ENCODE peak calls at places on chromosomes 5 and 9, in eight cellular contexts. One of them, this sample, is unnamed.

GRCh38 chr5:43161244-43161643 is 30.8 kb upstream of the NIM1K start:
- DNase-seq in SW480: no peak
- DNase-seq in RPMI8226: no peak
- DNase-seq in naive thymus-derived CD8-positive, alpha-beta T cell: peak; percentile 37
- DNase-seq in GM20000: no peak
- DNase-seq in activated gamma-delta T cell: no peak
- DNase-seq in activated CD8-positive, alpha-beta T cell treated with anti-CD3 and anti-CD28 coated beads, Interleukin-2, amount 10 ng/mL, durations not matched to agents 7 days and 5 days: peak; percentile 31
- DNase-seq in fibroblast of lung: no peak
- DNase-seq in this sample: no peak

GRCh38 chr5:172425402-172425801 is 28.9 kb downstream of the SH3PXD2B start:
- DNase-seq in fibroblast of lung: no peak
- DNase-seq in RPMI8226: no peak
- DNase-seq in SW480: no peak
- DNase-seq in activated CD8-positive, alpha-beta T cell treated with anti-CD3 and anti-CD28 coated beads, Interleukin-2, amount 10 ng/mL, durations not matched to agents 7 days and 5 days: no peak
- DNase-seq in GM20000: no peak
- DNase-seq in naive thymus-derived CD8-positive, alpha-beta T cell: no peak
- DNase-seq in activated gamma-delta T cell: no peak
- DNase-seq in this sample: no peak

GRCh38 chr9:34069831-34070230 is 21.1 kb upstream of the UBAP2 start:
- DNase-seq in SW480: no peak
- DNase-seq in activated CD8-positive, alpha-beta T cell treated with anti-CD3 and anti-CD28 coated beads, Interleukin-2, amount 10 ng/mL, durations not matched to agents 7 days and 5 days: no peak
- DNase-seq in naive thymus-derived CD8-positive, alpha-beta T cell: no peak
- DNase-seq in RPMI8226: no peak
- DNase-seq in activated gamma-delta T cell: no peak
- DNase-seq in fibroblast of lung: no peak
- DNase-seq in GM20000: no peak
- DNase-seq in this sample: no peak

GRCh38 chr5:87421307-87421706 is 8.6 kb upstream of the CCNH start:
- DNase-seq in activated gamma-delta T cell: no peak
- DNase-seq in GM20000: no peak
- DNase-seq in RPMI8226: no peak
- DNase-seq in naive thymus-derived CD8-positive, alpha-beta T cell: no peak
- DNase-seq in fibroblast of lung: no peak
- DNase-seq in SW480: no peak
- DNase-seq in activated CD8-positive, alpha-beta T cell treated with anti-CD3 and anti-CD28 coated beads, Interleukin-2, amount 10 ng/mL, durations not matched to agents 7 days and 5 days: no peak
- DNase-seq in this sample: no peak

GRCh38 chr5:140338918-140339317 is 7.5 kb downstream of the HBEGF start:
- DNase-seq in activated gamma-delta T cell: no peak
- DNase-seq in fibroblast of lung: no peak
- DNase-seq in GM20000: no peak
- DNase-seq in SW480: no peak
- DNase-seq in activated CD8-positive, alpha-beta T cell treated with anti-CD3 and anti-CD28 coated beads, Interleukin-2, amount 10 ng/mL, durations not matched to agents 7 days and 5 days: no peak
- DNase-seq in RPMI8226: no peak
- DNase-seq in naive thymus-derived CD8-positive, alpha-beta T cell: no peak
- DNase-seq in this sample: no peak

GRCh38 chr9:131776473-131776872 is 36.6 kb upstream of the RAPGEF1 start:
- DNase-seq in naive thymus-derived CD8-positive, alpha-beta T cell: no peak
- DNase-seq in fibroblast of lung: peak; percentile 44
- DNase-seq in GM20000: peak; percentile 48
- DNase-seq in activated gamma-delta T cell: no peak
- DNase-seq in SW480: no peak
- DNase-seq in activated CD8-positive, alpha-beta T cell treated with anti-CD3 and anti-CD28 coated beads, Interleukin-2, amount 10 ng/mL, durations not matched to agents 7 days and 5 days: peak; percentile 70
- DNase-seq in RPMI8226: peak; percentile 75
- DNase-seq in this sample: no peak

GRCh38 chr5:95966005-95966404 is 4.4 kb upstream of the ELL2 start:
- DNase-seq in SW480: no peak
- DNase-seq in fibroblast of lung: no peak
- DNase-seq in RPMI8226: no peak
- DNase-seq in naive thymus-derived CD8-positive, alpha-beta T cell: no peak
- DNase-seq in activated CD8-positive, alpha-beta T cell treated with anti-CD3 and anti-CD28 coated beads, Interleukin-2, amount 10 ng/mL, durations not matched to agents 7 days and 5 days: no peak
- DNase-seq in GM20000: no peak
- DNase-seq in activated gamma-delta T cell: no peak
- DNase-seq in this sample: no peak

GRCh38 chr5:31671339-31671741 is 32.4 kb downstream of the PDZD2 start:
- DNase-seq in GM20000: no peak
- DNase-seq in naive thymus-derived CD8-positive, alpha-beta T cell: no peak
- DNase-seq in fibroblast of lung: no peak
- DNase-seq in SW480: no peak
- DNase-seq in RPMI8226: no peak
- DNase-seq in activated gamma-delta T cell: no peak
- DNase-seq in activated CD8-positive, alpha-beta T cell treated with anti-CD3 and anti-CD28 coated beads, Interleukin-2, amount 10 ng/mL, durations not matched to agents 7 days and 5 days: no peak
- DNase-seq in this sample: no peak

GRCh38 chr5:164185000-164185399 is 679.6 kb downstream of the MAT2B start:
- DNase-seq in naive thymus-derived CD8-positive, alpha-beta T cell: no peak
- DNase-seq in activated gamma-delta T cell: no peak
- DNase-seq in activated CD8-positive, alpha-beta T cell treated with anti-CD3 and anti-CD28 coated beads, Interleukin-2, amount 10 ng/mL, durations not matched to agents 7 days and 5 days: no peak
- DNase-seq in RPMI8226: no peak
- DNase-seq in GM20000: no peak
- DNase-seq in fibroblast of lung: no peak
- DNase-seq in SW480: no peak
- DNase-seq in this sample: no peak

GRCh38 chr9:127938298-127938690 is 640 bp upstream of the DPM2 start:
- DNase-seq in SW480: no peak
- DNase-seq in activated CD8-positive, alpha-beta T cell treated with anti-CD3 and anti-CD28 coated beads, Interleukin-2, amount 10 ng/mL, durations not matched to agents 7 days and 5 days: no peak
- DNase-seq in fibroblast of lung: no peak
- DNase-seq in GM20000: no peak
- DNase-seq in RPMI8226: no peak
- DNase-seq in activated gamma-delta T cell: no peak
- DNase-seq in naive thymus-derived CD8-positive, alpha-beta T cell: no peak
- DNase-seq in this sample: no peak

This sample was measured in upper lobe of left lung.